ENCODE peak calls at places on chromosomes 3 and 15, in eight cellular contexts. I is stimulated activated CD4-positive, alpha-beta T cell treated with anti-CD3 and anti-CD28 coated beads, Interleukin-4, amount 100 ng/mL, for 1 hour; G is activated T-cell treated with anti-CD3 and anti-CD28 coated beads for 4 hours; Q is ascending aorta; C is iPS-NIHi11; Y is putamen; T is left ventricle myocardium superior; V is Right ventricle myocardium superior. A is an unnamed sample.

GRCh38 chr3:16056210-16056607 is 118.3 kb upstream of the GALNT15 start:
- DNase-seq in I (no peak), G (no peak), Q (no peak), C (no peak), Y (no peak), T (no peak), V (no peak), A (no peak)

GRCh38 chr3:33440328-33440577 is at the start of gene UBP1:
- DNase-seq in I (peak; percentile 93), G (no peak), Q (no peak), C (peak; percentile 97), Y (no peak), T (peak; percentile 100), V (peak; percentile 100), A (no peak)

GRCh38 chr15:40855706-40856234 is 11.9 kb downstream of the SPINT1 start:
- DNase-seq in I (no peak), G (no peak), Q (no peak), C (no peak), Y (no peak), T (no peak), V (no peak), A (no peak)

GRCh38 chr3:81033690-81034089 is 727.8 kb downstream of the GBE1 start:
- DNase-seq in I (no peak), G (no peak), Q (no peak), C (no peak), Y (no peak), T (no peak), V (no peak), A (peak; percentile 8)

GRCh38 chr3:156725706-156726105 is 51.3 kb downstream of the TIPARP start:
- DNase-seq in I (no peak), G (no peak), Q (no peak), C (no peak), Y (no peak), T (no peak), V (no peak), A (no peak)

GRCh38 chr3:33424606-33425453 is 15.4 kb downstream of the UBP1 start:
- DNase-seq in I (no peak), G (no peak), Q (no peak), C (no peak), Y (no peak), T (peak; percentile 42), V (no peak), A (no peak)

GRCh38 chr3:194167873-194168272 is 31.9 kb downstream of the HES1 start:
- DNase-seq in I (no peak), G (no peak), Q (no peak), C (no peak), Y (no peak), T (no peak), V (no peak), A (no peak)

GRCh38 chr15:37425541-37425940 is 325.2 kb upstream of the MEIS2 start:
- DNase-seq in I (no peak), G (no peak), Q (no peak), C (no peak), Y (no peak), T (no peak), V (no peak), A (no peak)

GRCh38 chr15:40754574-40754882 is 526 bp downstream of the RMDN3 start:
- DNase-seq in I (peak; percentile 14), G (no peak), Q (no peak), C (peak; percentile 40), Y (no peak), T (no peak), V (no peak), A (no peak)

GRCh38 chr3:168455814-168456213 is 360.1 kb upstream of the GOLIM4 start:
- DNase-seq in I (no peak), G (no peak), Q (no peak), C (no peak), Y (no peak), T (no peak), V (no peak), A (no peak)

GRCh38 chr15:71357357-71357756 is 242.1 kb downstream of the THSD4 start:
- DNase-seq in I (no peak), G (no peak), Q (no peak), C (peak; percentile 31), Y (no peak), T (peak; percentile 70), V (peak; percentile 72), A (no peak)

GRCh38 chr3:108887777-108888176 is 65.2 kb downstream of the TRAT1 start:
- DNase-seq in I (no peak), G (no peak), Q (no peak), C (no peak), Y (no peak), T (no peak), V (no peak), A (no peak)

GRCh38 chr3:25453521-25454410 is 25.7 kb downstream of the RARB start:
- DNase-seq in I (no peak), G (no peak), Q (no peak), C (no peak), Y (no peak), T (no peak), V (no peak), A (no peak)

GRCh38 chr3:40801276-40801675 is 276.5 kb downstream of the ZNF621 start:
- DNase-seq in I (no peak), G (no peak), Q (no peak), C (no peak), Y (no peak), T (no peak), V (no peak), A (no peak)

GRCh38 chr3:48565591-48566400 is 2.2 kb upstream of the UCN2 start:
- DNase-seq in I (no peak), G (no peak), Q (no peak), C (no peak), Y (no peak), T (no peak), V (no peak), A (no peak)

A was measured in Ammon's horn.